ENCODE peak calls at places on chromosomes 7 and 10, in four cellular contexts. S, O, N and R are unnamed samples.

GRCh38 chr7:47557986-47558670 is 23.8 kb downstream of the TNS3 start:
- DNase-seq in O (no peak), S (no peak), N (no peak), R (no peak)

GRCh38 chr10:10092581-10092980 is 925.1 kb upstream of the CELF2 start:
- DNase-seq in S (peak), O (no peak), N (peak), R (peak)

GRCh38 chr7:79132844-79133451 is 320.5 kb downstream of the MAGI2 start:
- DNase-seq in S (no peak), N (peak), O (no peak), R (no peak)

GRCh38 chr10:77165445-77166316 is 471.9 kb downstream of the KCNMA1 start:
- DNase-seq in S (no peak), N (peak), O (peak), R (peak)

GRCh38 chr7:127618775-127619174 is 833 bp upstream of the PAX4 start:
- DNase-seq in N (no peak), S (no peak), O (no peak), R (no peak)

GRCh38 chr7:23713285-23714235 is 3.5 kb downstream of the STK31 start:
- DNase-seq in O (no peak), S (no peak), N (peak), R (no peak)

GRCh38 chr10:103855424-103855823 is at the start of gene SH3PXD2A:
- DNase-seq in O (no peak), N (no peak), S (no peak), R (no peak)

GRCh38 chr10:6694447-6695155 is 114.5 kb upstream of the PRKCQ start:
- DNase-seq in N (no peak), O (no peak), S (no peak), R (no peak)

GRCh38 chr10:7686351-7687171 is 16.6 kb upstream of the ITIH2 start:
- DNase-seq in N (no peak), O (peak), S (no peak), R (no peak)

GRCh38 chr10:33152750-33153149 is 181.7 kb downstream of the NRP1 start:
- DNase-seq in O (no peak), N (no peak), S (no peak), R (no peak)

GRCh38 chr10:74586088-74586585 is 240.3 kb upstream of the KAT6B start:
- DNase-seq in N (peak), O (no peak), S (no peak), R (no peak)

GRCh38 chr10:103885617-103886016 is 30.2 kb upstream of the SH3PXD2A start:
- DNase-seq in O (no peak), N (peak), S (no peak), R (no peak)

GRCh38 chr10:61279400-61279799 is 173.8 kb downstream of the TMEM26 start:
- DNase-seq in N (no peak), S (no peak), O (no peak), R (no peak)

GRCh38 chr7:50956522-50957155 is 173.9 kb upstream of the GRB10 start:
- DNase-seq in S (no peak), O (no peak), N (no peak), R (no peak)

GRCh38 chr10:21424511-21424910 is 101.0 kb downstream of the SKIDA1 start:
- DNase-seq in S (no peak), O (no peak), N (peak), R (no peak)

GRCh38 chr7:33996899-33997298 is 91.6 kb downstream of the BMPER start:
- DNase-seq in S (no peak), N (no peak), O (no peak), R (no peak)

GRCh38 chr7:440059-440749 is 79.4 kb downstream of the PDGFA start:
- DNase-seq in O (no peak), S (no peak), N (no peak), R (no peak)

GRCh38 chr10:101580486-101581399 is 7.3 kb downstream of the POLL start:
- DNase-seq in N (no peak), S (no peak), O (no peak), R (no peak)

GRCh38 chr10:101579516-101579870 is 8.6 kb downstream of the POLL start:
- DNase-seq in O (no peak), S (no peak), N (no peak), R (no peak)

GRCh38 chr10:101578192-101578591 is 9.9 kb downstream of the POLL start:
- DNase-seq in N (no peak), O (no peak), S (no peak), R (no peak)

GRCh38 chr10:101577121-101577871 is 10.8 kb downstream of the POLL start:
- DNase-seq in N (no peak), S (no peak), O (no peak), R (no peak)

DNA sequence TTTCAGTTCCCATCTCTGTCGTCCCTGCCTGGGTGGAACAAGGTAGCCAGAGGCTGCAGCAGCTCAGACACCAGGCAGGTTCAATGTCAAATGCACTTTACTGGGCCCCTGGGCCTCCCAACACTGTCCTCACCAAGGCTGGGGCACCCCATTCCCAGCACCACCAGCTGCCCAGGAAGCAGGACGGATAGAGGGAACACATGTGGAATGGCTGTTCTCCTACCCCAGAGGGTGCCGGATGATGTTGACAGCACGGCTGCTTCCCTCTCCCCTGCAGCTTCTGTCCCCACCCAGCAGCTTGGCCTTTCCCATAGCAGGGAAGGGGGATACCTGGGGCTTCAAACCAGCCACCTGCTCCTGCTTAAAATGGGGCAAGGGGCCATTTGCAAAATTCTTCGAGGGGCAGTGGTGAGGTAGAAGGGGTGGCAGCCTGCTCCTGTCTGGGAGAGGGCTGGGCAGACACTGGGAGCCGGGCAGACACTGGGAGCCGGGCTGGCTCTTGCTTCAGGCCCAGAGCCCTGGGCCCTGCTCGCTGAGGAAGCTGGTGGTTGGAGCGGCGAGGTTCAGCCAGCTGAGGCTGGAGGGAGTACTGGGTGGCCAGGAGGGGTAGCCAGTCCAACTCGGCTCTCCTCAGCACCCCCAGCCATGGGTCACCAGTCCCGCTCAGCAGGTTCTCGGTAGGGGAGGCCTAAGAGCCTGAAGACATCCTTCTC is 9.1 kb downstream of the POLL start:
- DNase-seq in N (no peak), O (no peak), S (no peak), R (no peak)
- TF ChIP-seq POLR2A in N (no peak), O (no peak), S (no peak), R (no peak)

GRCh38 chr7:90211391-90212148 is at the start of gene STEAP2:
- DNase-seq in S (peak), N (peak), O (peak), R (peak)
- TF ChIP-seq CTCF in S (peak), N (peak), O (peak), R (peak)

DNA sequence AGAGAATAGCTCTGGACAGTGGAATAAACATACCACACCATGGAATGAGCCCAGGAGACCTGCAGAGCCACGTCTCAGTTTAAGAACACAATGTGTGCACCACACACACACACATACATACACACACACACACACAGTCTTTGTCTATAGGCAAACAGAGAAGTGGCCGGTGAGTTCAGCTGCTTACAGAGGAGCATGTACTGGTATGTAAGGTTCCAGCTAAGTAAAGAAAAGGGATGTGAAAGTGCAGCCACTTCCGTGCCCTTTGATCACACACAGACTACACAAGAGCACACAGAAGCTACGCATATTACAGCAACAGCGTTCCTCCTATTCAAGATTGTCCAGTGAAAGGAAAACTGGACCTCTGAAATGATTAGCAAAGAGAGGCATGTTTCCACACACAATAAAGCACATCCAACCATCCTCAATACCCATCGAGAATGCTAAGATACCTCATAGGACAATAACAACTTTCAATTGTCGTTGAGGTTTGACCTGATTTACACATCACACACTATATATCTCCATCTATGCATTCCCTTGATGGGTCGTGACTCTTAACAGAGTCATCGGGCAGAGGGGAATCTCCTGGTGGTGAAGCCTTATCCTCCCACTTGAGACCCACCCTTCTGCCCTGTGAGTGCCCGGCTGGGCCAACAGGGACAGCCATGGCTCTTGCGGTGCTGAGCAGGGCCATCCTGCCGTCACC is 23.5 kb downstream of the SLC35B4 start:
- DNase-seq in N (no peak), S (no peak), O (peak), R (peak)
- H3K4me3 ChIP-seq in N (no peak), S (no peak), O (no peak), R (no peak)

GRCh38 chr7:150520145-150520544 is 5.5 kb downstream of the GIMAP7 start:
- DNase-seq in N (no peak), S (no peak), O (no peak), R (no peak)
- TF ChIP-seq POLR2A in N (no peak), S (no peak), O (no peak), R (no peak)

GRCh38 chr10:125160856-125161569 is 650 bp upstream of the CTBP2 start:
- DNase-seq in N (peak), O (peak), S (peak), R (peak)
- TF ChIP-seq CTCF in N (peak), O (peak), S (peak), R (no peak)

DNA sequence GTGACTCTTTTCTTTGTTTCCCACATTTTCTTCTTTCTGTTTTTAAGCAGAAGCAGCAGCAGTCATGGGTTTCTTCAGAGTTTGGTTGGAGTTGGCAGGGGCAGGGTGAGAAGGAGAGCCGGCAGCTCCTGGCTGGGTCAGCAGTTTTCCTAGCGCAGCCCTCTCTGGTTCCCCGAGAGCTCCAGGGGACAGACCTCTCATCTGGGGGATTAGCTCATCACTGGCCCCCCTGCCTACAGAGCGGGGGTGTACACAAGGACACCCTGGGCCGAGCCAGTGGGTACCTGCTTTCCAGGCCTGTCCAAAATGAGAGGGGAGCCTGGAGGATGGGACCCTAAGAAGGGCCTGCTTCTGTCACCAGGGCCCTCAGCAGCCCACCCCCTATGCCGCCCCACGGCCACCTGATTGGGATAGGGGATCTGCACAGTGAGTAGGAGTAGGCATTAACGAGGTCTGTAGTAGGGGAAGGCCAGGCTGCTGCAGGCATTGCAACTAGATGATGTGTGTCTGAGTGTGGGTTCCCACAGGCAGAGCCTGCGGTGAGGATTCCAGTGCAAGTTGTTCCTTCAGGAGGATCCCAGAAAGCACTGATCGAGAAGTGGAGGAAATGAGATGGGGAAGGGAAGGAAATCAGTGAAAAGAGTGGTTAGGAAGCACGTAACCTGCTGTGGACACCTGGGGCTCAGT is 122.9 kb upstream of the PPIF start:
- DNase-seq in S (no peak), N (no peak), O (no peak), R (no peak)
- H3K4me3 ChIP-seq in S (no peak), N (no peak), O (no peak), R (no peak)

GRCh38 chr10:124677871-124678565 is 66.2 kb downstream of the FAM53B start:
- DNase-seq in S (no peak), N (peak), O (no peak), R (no peak)
- TF ChIP-seq POLR2A in S (no peak), N (no peak), O (no peak), R (no peak)

DNA sequence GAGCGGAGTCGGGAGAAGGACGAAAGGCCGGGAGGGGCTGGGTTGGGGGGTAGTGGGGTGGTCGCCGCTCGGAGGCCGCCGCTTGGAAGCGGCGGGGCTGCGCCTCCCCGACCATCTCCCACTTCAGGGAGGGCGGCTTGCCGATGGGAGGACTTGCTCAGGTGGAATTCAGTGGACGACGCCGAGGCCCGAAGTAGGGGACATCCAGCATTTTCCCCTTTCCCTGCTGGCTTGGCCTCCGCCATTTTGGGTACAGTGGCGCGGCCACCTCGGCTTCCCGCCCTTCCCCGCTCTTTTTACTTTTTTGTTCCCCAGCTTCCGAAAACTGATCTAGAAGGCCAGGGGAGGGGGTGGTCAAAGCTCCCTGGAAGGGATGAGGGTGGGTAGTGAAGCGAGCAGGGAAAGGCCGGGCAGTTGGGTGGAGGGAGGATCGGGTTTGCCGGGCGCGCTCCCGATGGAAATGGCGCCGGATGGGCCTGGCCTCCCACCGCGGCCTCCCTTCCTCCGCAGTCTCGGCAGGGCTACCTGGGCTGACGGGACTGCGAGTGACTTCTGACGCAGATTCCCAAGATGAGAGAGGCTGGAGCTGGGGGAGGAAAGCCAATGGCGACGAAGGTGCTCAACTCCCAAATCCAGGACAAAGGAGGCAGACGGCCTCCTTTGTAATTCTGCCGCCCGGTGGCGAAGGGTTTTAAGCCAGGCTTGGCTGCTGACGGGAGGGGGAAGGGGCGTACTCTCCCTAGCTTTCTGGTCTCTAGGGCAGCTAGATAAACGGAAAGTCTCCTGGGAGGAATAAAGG is at the start of gene PBLD:
- DNase-seq in S (peak), O (peak), N (peak), R (peak)
- TF ChIP-seq CTCF in S (no peak), O (peak), N (peak), R (no peak)